ENCODE peak calls at places on chromosomes 2 and 18, in eight cellular contexts. Y, V, K, H, N, E, P and B are unnamed samples.

GRCh38 chr2:99600929-99601680 is 111.3 kb upstream of the REV1 start:
- DNase-seq in Y (peak; percentile 48), V (peak; percentile 43), K (peak; percentile 12), H (no peak), N (no peak), E (no peak), P (no peak), B (no peak)

GRCh38 chr2:163155279-163155883 is 316.8 kb upstream of the KCNH7 start:
- DNase-seq in Y (peak; percentile 32), V (peak; percentile 35), K (peak; percentile 13), H (peak; percentile 47), N (peak; percentile 30), E (peak; percentile 38), P (peak; percentile 43), B (peak; percentile 29)

GRCh38 chr2:236210536-236210935 is 42.4 kb upstream of the GBX2 start:
- DNase-seq in Y (no peak), V (no peak), K (no peak), H (no peak), N (no peak), E (no peak), P (no peak), B (no peak)

GRCh38 chr18:49609416-49610284 is 47.8 kb downstream of the LIPG start:
- DNase-seq in Y (peak; percentile 75), V (peak; percentile 46), K (peak; percentile 68), H (peak; percentile 53), N (peak; percentile 99), E (no peak), P (no peak), B (no peak)

GRCh38 chr2:238492905-238493304 is 66.2 kb downstream of the ASB1 start:
- DNase-seq in Y (no peak), V (no peak), K (no peak), H (no peak), N (no peak), E (no peak), P (no peak), B (no peak)

GRCh38 chr2:39068757-39069515 is 51.9 kb downstream of the SOS1 start:
- DNase-seq in Y (peak; percentile 53), V (peak; percentile 26), K (peak; percentile 33), H (peak; percentile 19), N (peak; percentile 57), E (no peak), P (no peak), B (no peak)

GRCh38 chr2:74893332-74893731 is 59.4 kb downstream of the HK2 start:
- DNase-seq in Y (peak; percentile 88), V (peak; percentile 83), K (peak; percentile 82), H (peak; percentile 87), N (peak; percentile 77), E (no peak), P (no peak), B (no peak)

GRCh38 chr2:3626817-3627499 is 31.0 kb upstream of the ALLC start:
- DNase-seq in Y (no peak), V (no peak), K (no peak), H (no peak), N (no peak), E (no peak), P (no peak), B (no peak)

GRCh38 chr2:8719528-8719927 is 37.7 kb downstream of the ID2 start:
- DNase-seq in Y (no peak), V (no peak), K (no peak), H (peak; percentile 38), N (no peak), E (no peak), P (no peak), B (no peak)

GRCh38 chr2:237700583-237701032 is 73.2 kb downstream of the LRRFIP1 start:
- DNase-seq in Y (peak; percentile 83), V (peak; percentile 91), K (peak; percentile 85), H (peak; percentile 74), N (no peak), E (no peak), P (peak; percentile 70), B (peak; percentile 29)

GRCh38 chr2:211351998-211352397 is 795.6 kb downstream of the CPS1 start:
- DNase-seq in Y (peak; percentile 1), V (no peak), K (no peak), H (no peak), N (peak; percentile 12), E (no peak), P (no peak), B (no peak)

GRCh38 chr18:75113455-75113854 is 95.5 kb downstream of the PTGR3 start:
- DNase-seq in Y (no peak), V (no peak), K (no peak), H (no peak), N (no peak), E (no peak), P (no peak), B (no peak)

GRCh38 chr18:3251963-3252277 is 4.3 kb downstream of the MYL12A start:
- DNase-seq in Y (peak; percentile 69), V (peak; percentile 37), K (peak; percentile 60), H (peak; percentile 44), N (no peak), E (no peak), P (no peak), B (no peak)

GRCh38 chr2:96116879-96117533 is 635 bp upstream of the ADRA2B start:
- DNase-seq in Y (no peak), V (peak; percentile 3), K (no peak), H (peak; percentile 73), N (peak; percentile 53), E (no peak), P (peak; percentile 86), B (peak; percentile 70)

GRCh38 chr2:162890690-162891311 is 52.2 kb upstream of the KCNH7 start:
- DNase-seq in Y (peak; percentile 67), V (peak; percentile 40), K (peak; percentile 44), H (peak; percentile 85), N (peak; percentile 57), E (peak; percentile 62), P (peak; percentile 65), B (peak; percentile 40)

GRCh38 chr18:42814184-42814583 is 301.3 kb downstream of the RIT2 start:
- DNase-seq in Y (no peak), V (no peak), K (no peak), H (no peak), N (no peak), E (no peak), P (no peak), B (no peak)

GRCh38 chr2:149187061-149187460 is 143.3 kb upstream of the LYPD6 start:
- DNase-seq in Y (no peak), V (no peak), K (no peak), H (no peak), N (no peak), E (no peak), P (no peak), B (no peak)

GRCh38 chr2:109187711-109188484 is 58.9 kb downstream of the SH3RF3 start:
- DNase-seq in Y (no peak), V (no peak), K (no peak), H (no peak), N (no peak), E (no peak), P (no peak), B (no peak)

GRCh38 chr2:12766421-12766879 is 49.7 kb downstream of the TRIB2 start:
- DNase-seq in Y (peak; percentile 90), V (peak; percentile 73), K (peak; percentile 86), H (peak; percentile 63), N (peak; percentile 67), E (no peak), P (no peak), B (no peak)

GRCh38 chr2:165293439-165294420 is 54.5 kb downstream of the SCN2A start:
- DNase-seq in Y (peak; percentile 90), V (peak; percentile 87), K (peak; percentile 86), H (peak; percentile 92), N (peak; percentile 88), E (peak; percentile 81), P (peak; percentile 94), B (peak; percentile 88)

GRCh38 chr2:46778516-46778915 is 137.1 kb downstream of the MCFD2 start:
- DNase-seq in Y (no peak), V (no peak), K (no peak), H (no peak), N (no peak), E (no peak), P (no peak), B (no peak)
- H3K27ac ChIP-seq in Y (no peak overlapping the region), V (no peak overlapping the region), K (no peak overlapping the region), H (peak overlapping the region; percentile 10), N (no peak overlapping the region), E (no peak overlapping the region), P (no peak overlapping the region), B (no peak overlapping the region)

DNA sequence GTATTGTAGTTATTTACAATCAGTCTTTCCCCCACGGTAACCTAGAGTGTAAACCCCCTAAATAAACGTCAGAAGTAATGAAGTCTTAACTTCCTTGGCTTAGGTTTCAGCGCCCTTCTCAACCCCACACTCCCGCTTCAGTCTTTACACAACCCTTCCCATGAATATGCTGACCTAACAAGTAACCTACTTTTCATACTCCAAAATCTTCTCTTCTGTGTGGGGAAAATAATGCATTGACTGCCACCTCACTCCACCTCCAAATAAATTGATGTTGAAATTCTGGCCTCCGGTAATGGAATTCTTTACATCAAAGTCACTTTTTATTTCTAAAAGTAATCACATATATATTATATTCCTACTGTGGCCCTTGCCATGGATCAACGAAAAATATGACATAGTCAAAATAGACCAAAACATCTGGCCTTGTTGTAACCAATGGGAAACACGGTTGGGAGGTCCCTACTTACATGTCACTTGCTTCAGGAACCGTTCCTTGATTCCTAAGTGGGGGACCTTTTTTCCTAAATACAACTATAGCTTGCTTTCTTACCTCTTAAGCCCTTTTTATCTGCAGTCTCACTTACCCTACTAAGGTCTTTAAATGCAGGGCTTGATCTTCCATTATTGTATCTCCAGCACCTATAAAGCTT is 961 bp downstream of the GEN1 start:
- DNase-seq in Y (peak; percentile 19), V (no peak), K (no peak), H (peak; percentile 45), N (no peak), E (peak; percentile 33), P (no peak), B (no peak)
- H2AFZ ChIP-seq in Y (peak overlapping the region; percentile 57), V (no peak overlapping the region), K (peak overlapping the region; percentile 84), H (peak overlapping the region; percentile 87), N (peak overlapping the region; percentile 99), E (no peak overlapping the region), P (peak overlapping the region; percentile 75), B (no peak overlapping the region)

DNA sequence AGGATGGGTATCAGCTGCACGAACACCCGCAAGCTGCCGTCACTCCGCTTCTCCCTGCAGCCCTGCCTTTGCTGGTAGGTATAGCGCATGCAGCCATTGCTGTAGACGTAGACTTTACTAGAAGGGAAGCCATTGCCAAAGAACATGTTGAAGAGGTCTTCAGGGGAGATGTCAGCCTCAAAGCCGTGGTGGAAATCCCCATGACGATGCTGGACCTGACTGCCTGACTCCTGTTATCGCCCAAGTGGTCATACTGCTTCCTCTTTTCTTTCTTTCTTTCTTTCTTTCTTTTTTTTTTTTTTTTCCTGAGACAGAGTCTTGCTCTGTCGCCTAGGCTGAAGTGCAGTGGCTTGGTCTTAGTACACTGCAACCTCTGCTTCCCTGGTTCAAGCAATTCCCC is 68.7 kb upstream of the SPRED2 start:
- DNase-seq in Y (no peak), V (no peak), K (no peak), H (no peak), N (no peak), E (no peak), P (no peak), B (no peak)
- H4K20me1 ChIP-seq in Y (no peaks in the 10 kb centered on the region), V (no peaks in the 10 kb centered on the region), K (no peaks in the 10 kb centered on the region), H (no peaks in the 10 kb centered on the region), N (no peaks in the 10 kb centered on the region), E (no peaks in the 10 kb centered on the region), P (no peaks in the 10 kb centered on the region), B (no peaks in the 10 kb centered on the region)

DNA sequence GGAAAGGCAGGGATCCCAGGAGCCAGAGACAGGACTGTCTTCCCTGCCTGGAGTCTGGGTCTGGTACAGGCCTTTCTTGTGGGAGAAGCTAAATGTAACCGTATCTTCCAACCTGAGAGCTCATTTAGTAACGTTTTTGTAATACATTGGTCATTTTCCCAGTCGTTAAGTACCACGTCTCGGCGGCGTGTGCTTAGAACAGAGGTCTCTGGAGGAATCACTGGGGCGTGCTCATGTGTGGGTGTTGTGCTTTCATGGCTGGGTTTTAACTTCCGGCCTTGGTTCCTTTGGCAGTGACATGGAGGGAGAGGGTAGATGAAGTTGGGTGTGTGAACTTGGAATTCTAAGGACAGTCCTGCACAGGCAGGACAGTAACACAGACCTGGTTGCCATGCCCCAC is 79.7 kb downstream of the NCK2 start:
- DNase-seq in Y (no peak), V (no peak), K (no peak), H (no peak), N (no peak), E (no peak), P (no peak), B (no peak)
- H3K27ac ChIP-seq in Y (no peak overlapping the region), V (no peak overlapping the region), K (no peak overlapping the region), H (no peak overlapping the region), N (no peak overlapping the region), E (no peak overlapping the region), P (no peak overlapping the region), B (no peak overlapping the region)